ENCODE peak calls at places on chromosomes 2 and 18, in four cellular contexts. W is GM12878, U is K562, R is GM12891. X is an unnamed sample.

GRCh38 chr2:207813221-207813916 is 43.7 kb upstream of the FZD5 start:
- DNase-seq in W (no peak), U (no peak), R (no peak), X (no peak)

GRCh38 chr2:31736695-31737454 is 156.1 kb upstream of the SRD5A2 start:
- DNase-seq in R (no peak), W (no peak), U (no peak), X (no peak)

GRCh38 chr2:28347193-28347592 is 45.5 kb upstream of the FOSL2 start:
- DNase-seq in U (no peak), W (no peak), R (no peak), X (no peak)

GRCh38 chr2:38602136-38602731 is 494 bp downstream of the HNRNPLL start:
- DNase-seq in R (no peak), U (no peak), W (no peak), X (no peak)

GRCh38 chr2:239727776-239728600 is 297.2 kb downstream of the NDUFA10 start:
- DNase-seq in U (peak; percentile 13), R (no peak), W (no peak), X (no peak)

GRCh38 chr18:63676526-63676925 is 14.8 kb upstream of the SERPINB3 start:
- DNase-seq in W (no peak), U (no peak), R (peak; percentile 6), X (no peak)

GRCh38 chr18:3397031-3397750 is 52.8 kb upstream of the TGIF1 start:
- DNase-seq in U (no peak), W (no peak), R (no peak), X (no peak)

GRCh38 chr18:77400561-77400960 is 150.9 kb downstream of the GALR1 start:
- DNase-seq in U (no peak), R (no peak), W (no peak), X (no peak)

GRCh38 chr18:48791636-48792105 is 159.1 kb downstream of the SMAD7 start:
- DNase-seq in U (no peak), R (no peak), W (no peak), X (no peak)

GRCh38 chr18:10145523-10145922 is 231.7 kb downstream of the VAPA start:
- DNase-seq in U (no peak), R (no peak), W (no peak), X (no peak)

GRCh38 chr2:207311316-207312005 is 145.7 kb upstream of the KLF7 start:
- DNase-seq in U (peak; percentile 56), W (no peak), R (no peak), X (no peak)

DNA sequence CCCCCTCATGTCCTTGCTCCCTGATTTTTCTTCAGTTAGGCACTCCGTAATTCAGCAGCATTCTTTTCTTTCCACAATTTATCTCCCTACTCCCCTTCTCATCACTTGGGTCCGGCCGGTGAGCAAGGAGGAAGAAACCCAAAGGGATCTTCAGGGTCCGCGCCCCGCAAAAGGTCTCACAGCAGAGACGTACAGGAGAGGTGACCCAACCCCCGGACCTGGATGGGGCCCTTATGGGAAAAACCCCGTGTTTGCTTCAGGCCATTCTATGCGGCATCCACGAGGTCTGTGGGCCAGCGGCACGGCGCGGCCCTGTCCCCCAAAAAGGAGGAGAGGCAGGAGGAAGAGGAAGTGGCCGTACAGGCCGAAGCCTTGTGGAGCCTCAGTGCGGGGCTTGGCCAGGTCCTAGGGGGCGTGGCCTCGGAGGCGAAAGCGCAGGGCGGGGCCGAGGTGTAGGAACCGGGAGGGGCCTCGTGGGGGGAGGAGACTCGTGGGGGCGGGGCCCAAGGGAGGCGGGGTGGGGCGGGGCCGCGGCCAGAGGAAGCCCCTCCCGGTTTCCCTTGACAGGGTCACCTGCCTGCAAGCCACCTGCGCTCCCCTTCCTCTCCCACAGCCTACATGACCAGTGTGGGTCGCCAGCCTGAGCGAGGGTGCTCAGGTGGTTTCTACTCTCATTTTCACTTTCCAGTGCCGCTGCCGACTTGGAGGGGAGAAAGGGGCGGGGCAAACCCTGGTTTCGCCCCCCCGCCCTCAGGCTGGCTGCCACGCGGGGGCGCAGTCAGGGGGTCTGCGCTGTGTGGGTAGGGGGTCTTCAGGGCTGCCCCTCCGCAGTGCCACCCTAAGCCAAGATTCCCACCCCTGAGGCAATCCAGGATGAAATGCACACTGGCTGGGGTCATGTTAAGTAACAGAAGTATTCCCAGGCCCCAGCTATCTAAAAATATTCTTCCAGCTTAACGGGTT is 156.4 kb upstream of the XPO1 start:
- DNase-seq in R (peak; percentile 69), W (peak; percentile 78), U (peak; percentile 94), X (peak; percentile 63)
- TF ChIP-seq POLR2A in R (peak; percentile 88), W (peak; percentile 97), U (peak; percentile 88), X (peak; percentile 96)

GRCh38 chr2:175003875-175004729 is 1.1 kb downstream of the CHN1 start:
- DNase-seq in U (no peak), W (no peak), R (no peak), X (no peak)
- TF ChIP-seq POLR2AphosphoS5 in U (no peak), W (no peak), R (no peak), X (no peak)

GRCh38 chr18:72871091-72871490 is 3.3 kb upstream of the NETO1 start:
- DNase-seq in U (no peak), W (no peak), R (no peak), X (no peak)
- TF ChIP-seq TAF1 in U (no peak), W (no peak), R (no peak), X (no peak)

GRCh38 chr2:66433945-66434678 is 813 bp upstream of the MEIS1 start:
- DNase-seq in R (no peak), W (no peak), U (peak; percentile 43), X (no peak)
- TF ChIP-seq POLR2A in R (no peak), W (no peak), U (no peak), X (no peak)

GRCh38 chr2:43178602-43179542 is 47.5 kb downstream of the ZFP36L2 start:
- DNase-seq in W (no peak), R (no peak), U (peak; percentile 90), X (no peak)
- TF ChIP-seq POLR2AphosphoS5 in W (no peak), R (no peak), U (peak; percentile 72), X (no peak)

GRCh38 chr18:79200546-79201268 is 131.5 kb downstream of the ATP9B start:
- DNase-seq in R (no peak), W (no peak), U (no peak), X (peak; percentile 33)
- TF ChIP-seq TAF1 in R (no peak), W (no peak), U (no peak), X (no peak)

X was measured in GM12892.